ENCODE peak calls at places on chromosomes 12 and 14, in ten cellular contexts. T is HCEC 1CT; S is GM10248; K is cardiac muscle cell; P is ACHN; F is CD8-positive, alpha-beta T cell; O is DND-41; C is GF-D8; I is fibroblast of mammary gland; U is NCI-H1092 treated with DMSO at 0.1 percent for 48 hours. G is an unnamed sample.

GRCh38 chr12:70736775-70737174 is 99.5 kb upstream of the PTPRB start:
- DNase-seq in T (no peak), S (no peak), K (no peak), P (no peak), F (no peak), O (no peak), C (no peak), I (no peak), U (no peak), G (no peak)

GRCh38 chr12:113610698-113611097 is 139.0 kb upstream of the LHX5 start:
- DNase-seq in T (no peak), S (no peak), K (no peak), P (no peak), F (no peak), O (no peak), C (no peak), I (no peak), U (no peak), G (no peak)

GRCh38 chr14:59208224-59208814 is 19.9 kb downstream of the DAAM1 start:
- DNase-seq in T (peak; percentile 87), S (no peak), K (peak; percentile 51), P (peak; percentile 81), F (no peak), O (no peak), C (no peak), I (peak; percentile 71), U (no peak), G (no peak)

GRCh38 chr12:23221066-23221465 is 596.1 kb downstream of the ETNK1 start:
- DNase-seq in T (no peak), S (no peak), K (no peak), P (peak; percentile 33), F (no peak), O (no peak), C (no peak), I (peak; percentile 5), U (no peak), G (peak; percentile 16)

GRCh38 chr12:55720894-55721444 is 776 bp downstream of the RDH5 start:
- DNase-seq in T (peak; percentile 96), S (no peak), K (peak; percentile 91), P (peak; percentile 97), F (no peak), O (no peak), C (peak; percentile 37), I (peak; percentile 98), U (no peak), G (no peak)

GRCh38 chr14:76763362-76764041 is 2.2 kb downstream of the VASH1 start:
- DNase-seq in T (no peak), S (no peak), K (no peak), P (no peak), F (no peak), O (no peak), C (no peak), I (peak; percentile 53), U (no peak), G (no peak)

GRCh38 chr12:79411791-79412190 is 279.0 kb downstream of the PAWR start:
- DNase-seq in T (no peak), S (no peak), K (no peak), P (no peak), F (no peak), O (no peak), C (no peak), I (no peak), U (no peak), G (no peak)

GRCh38 chr12:19959353-19959752 is 409.0 kb upstream of the PDE3A start:
- DNase-seq in T (peak; percentile 73), S (no peak), K (no peak), P (no peak), F (no peak), O (no peak), C (no peak), I (peak; percentile 40), U (no peak), G (no peak)

GRCh38 chr12:106345739-106346138 is 11.8 kb upstream of the POLR3B start:
- DNase-seq in T (peak; percentile 29), S (no peak), K (peak; percentile 64), P (peak; percentile 70), F (no peak), O (no peak), C (no peak), I (peak; percentile 49), U (peak; percentile 6), G (peak; percentile 20)

GRCh38 chr12:8080131-8080530 is 1.9 kb upstream of the NECAP1 start:
- DNase-seq in T (no peak), S (no peak), K (no peak), P (no peak), F (no peak), O (no peak), C (peak; percentile 58), I (no peak), U (no peak), G (no peak)

GRCh38 chr12:47885012-47885501 is 19.7 kb downstream of the VDR start:
- DNase-seq in T (no peak), S (peak; percentile 71), K (peak; percentile 35), P (no peak), F (peak; percentile 31), O (no peak), C (no peak), I (no peak), U (no peak), G (no peak)

GRCh38 chr12:18849080-18849479 is 111.2 kb downstream of the CAPZA3 start:
- DNase-seq in T (peak; percentile 67), S (no peak), K (no peak), P (no peak), F (no peak), O (no peak), C (no peak), I (peak; percentile 56), U (no peak), G (no peak)

GRCh38 chr12:56684745-56685369 is 3.2 kb downstream of the PTGES3 start:
- DNase-seq in T (no peak), S (no peak), K (no peak), P (no peak), F (no peak), O (peak; percentile 25), C (no peak), I (no peak), U (no peak), G (peak; percentile 47)

GRCh38 chr14:67228325-67228984 is 12.8 kb upstream of the PALS1 start:
- DNase-seq in T (peak; percentile 74), S (no peak), K (no peak), P (no peak), F (no peak), O (no peak), C (no peak), I (peak; percentile 69), U (no peak), G (peak; percentile 26)

GRCh38 chr14:104758981-104759975 is 6.3 kb downstream of the SIVA1 start:
- DNase-seq in T (no peak), S (no peak), K (no peak), P (no peak), F (no peak), O (no peak), C (no peak), I (no peak), U (no peak), G (no peak)

GRCh38 chr12:123897221-123897620 is 75.4 kb downstream of the CCDC92 start:
- DNase-seq in T (peak; percentile 78), S (no peak), K (peak; percentile 48), P (peak; percentile 67), F (no peak), O (no peak), C (no peak), I (peak; percentile 80), U (no peak), G (peak; percentile 15)

GRCh38 chr12:50222275-50222783 is 55.2 kb upstream of the CERS5 start:
- DNase-seq in T (peak; percentile 92), S (peak; percentile 50), K (peak; percentile 95), P (peak; percentile 66), F (no peak), O (peak; percentile 61), C (peak; percentile 45), I (peak; percentile 91), U (peak; percentile 48), G (peak; percentile 93)

GRCh38 chr14:74545386-74545785 is 51.8 kb downstream of the ISCA2 start:
- DNase-seq in T (no peak), S (no peak), K (no peak), P (no peak), F (no peak), O (no peak), C (no peak), I (no peak), U (no peak), G (no peak)

GRCh38 chr12:23204933-23205778 is 580.2 kb downstream of the ETNK1 start:
- DNase-seq in T (peak; percentile 43), S (peak; percentile 56), K (peak; percentile 81), P (peak; percentile 68), F (no peak), O (peak; percentile 30), C (no peak), I (peak; percentile 77), U (peak; percentile 76), G (peak; percentile 78)

GRCh38 chr14:104161601-104162367 is 23.4 kb downstream of the KIF26A start:
- DNase-seq in T (no peak), S (no peak), K (no peak), P (no peak), F (no peak), O (no peak), C (no peak), I (no peak), U (peak; percentile 6), G (no peak)

GRCh38 chr12:11969437-11970154 is 101.1 kb upstream of the BCL2L14 start:
- DNase-seq in T (no peak), S (peak; percentile 74), K (no peak), P (no peak), F (no peak), O (no peak), C (no peak), I (no peak), U (peak; percentile 40), G (no peak)

GRCh38 chr12:63353559-63353958 is 202.6 kb upstream of the AVPR1A start:
- DNase-seq in T (no peak), S (no peak), K (peak; percentile 12), P (no peak), F (no peak), O (no peak), C (no peak), I (peak; percentile 24), U (peak; percentile 18), G (peak; percentile 66)

GRCh38 chr14:61472025-61472672 is 150.8 kb downstream of the PRKCH start:
- DNase-seq in T (peak; percentile 98), S (no peak), K (peak; percentile 98), P (peak; percentile 84), F (peak; percentile 57), O (peak; percentile 76), C (no peak), I (peak; percentile 99), U (no peak), G (no peak)

GRCh38 chr12:87756111-87756510 is 273.1 kb downstream of the C12orf50 start:
- DNase-seq in T (peak; percentile 92), S (no peak), K (peak; percentile 98), P (no peak), F (no peak), O (no peak), C (no peak), I (peak; percentile 98), U (no peak), G (no peak)

GRCh38 chr14:21385170-21385904 is 1.5 kb upstream of the SUPT16H start:
- DNase-seq in T (no peak), S (peak; percentile 58), K (no peak), P (no peak), F (no peak), O (peak; percentile 17), C (peak; percentile 66), I (no peak), U (no peak), G (no peak)

GRCh38 chr12:105676694-105677093 is 346.2 kb downstream of the C12orf75 start:
- DNase-seq in T (no peak), S (no peak), K (no peak), P (no peak), F (no peak), O (no peak), C (no peak), I (no peak), U (no peak), G (no peak)

GRCh38 chr14:93926209-93926872 is 803 bp upstream of the FAM181A start:
- DNase-seq in T (no peak), S (no peak), K (no peak), P (no peak), F (no peak), O (no peak), C (no peak), I (no peak), U (peak; percentile 74), G (no peak)

GRCh38 chr12:111758120-111758561 is 8.6 kb upstream of the ALDH2 start:
- DNase-seq in T (no peak), S (no peak), K (no peak), P (no peak), F (no peak), O (no peak), C (peak; percentile 63), I (no peak), U (no peak), G (no peak)

G was measured in A673.